ENCODE peak calls at places on chromosomes 3 and 15, in ten cellular contexts. I is mesothelial cell of epicardium, J is tibial artery, M is fibroblast of the aortic adventitia, E is HFF-Myc, F is neural progenitor cell, Y is nephron progenitor cell, N is fibroblast of mammary gland, T is lung, B is dorsolateral prefrontal cortex. S is an unnamed sample.

GRCh38 chr3:187263270-187263669 is 28.3 kb downstream of the MASP1 start:
- DNase-seq in I (no peak), E (no peak), Y (no peak), J (no peak), F (no peak), T (no peak), N (peak; percentile 68), M (peak; percentile 43), B (no peak), S (no peak)

GRCh38 chr3:71468311-71469130 is 115.0 kb downstream of the FOXP1 start:
- DNase-seq in N (no peak), T (no peak), E (no peak), M (peak; percentile 23), J (no peak), Y (no peak), I (no peak), F (no peak), B (no peak), S (no peak)

GRCh38 chr3:147793841-147794240 is 384.7 kb downstream of the ZIC1 start:
- DNase-seq in I (no peak), N (peak; percentile 29), J (no peak), E (no peak), T (no peak), B (no peak), F (no peak), Y (no peak), M (peak; percentile 57), S (no peak)

GRCh38 chr3:107249132-107249531 is 128.1 kb upstream of the CCDC54 start:
- DNase-seq in E (no peak), I (no peak), F (no peak), T (no peak), Y (no peak), N (no peak), M (no peak), J (no peak), B (no peak), S (no peak)

GRCh38 chr3:157512534-157512933 is 9.3 kb upstream of the VEPH1 start:
- DNase-seq in Y (no peak), N (no peak), E (no peak), T (no peak), B (no peak), J (no peak), F (no peak), M (no peak), I (no peak), S (no peak)

GRCh38 chr15:34436956-34437442 is 609 bp downstream of the GOLGA8A start:
- DNase-seq in N (peak; percentile 12), E (no peak), B (no peak), Y (peak; percentile 67), J (no peak), T (no peak), F (peak; percentile 82), M (peak; percentile 25), I (no peak), S (peak; percentile 75)

GRCh38 chr3:34258271-34259015 is 460.0 kb downstream of the PDCD6IP start:
- DNase-seq in B (no peak), N (no peak), F (no peak), Y (no peak), J (no peak), T (no peak), E (no peak), M (no peak), I (no peak), S (no peak)

GRCh38 chr15:25053000-25053815 is 98.4 kb downstream of the SNRPN start:
- DNase-seq in J (peak; percentile 46), E (no peak), B (peak; percentile 28), M (no peak), I (peak; percentile 2), T (peak; percentile 24), N (no peak), Y (no peak), F (no peak), S (peak; percentile 54)

GRCh38 chr3:196596355-196596754 is 27.9 kb downstream of the FBXO45 start:
- DNase-seq in E (no peak), Y (no peak), I (no peak), T (no peak), B (no peak), F (no peak), J (no peak), M (no peak), N (no peak), S (no peak)

GRCh38 chr3:183583331-183584245 is 28.1 kb upstream of the KLHL6 start:
- DNase-seq in B (no peak), Y (no peak), M (no peak), E (no peak), I (no peak), T (no peak), F (peak; percentile 9), J (no peak), N (no peak), S (no peak)

GRCh38 chr3:22585504-22585903 is 617.6 kb upstream of the UBE2E2 start:
- DNase-seq in I (no peak), Y (no peak), N (peak; percentile 63), B (no peak), T (no peak), M (no peak), E (peak; percentile 1), F (no peak), J (no peak), S (no peak)

GRCh38 chr15:100651253-100651652 is 48.9 kb downstream of the ASB7 start:
- DNase-seq in Y (no peak), F (no peak), T (no peak), I (no peak), J (no peak), E (no peak), M (peak; percentile 16), B (no peak), N (peak; percentile 66), S (no peak)

GRCh38 chr15:90021108-90021507 is 20.0 kb downstream of the ZNF710 start:
- DNase-seq in N (no peak), I (no peak), J (no peak), T (no peak), E (no peak), M (no peak), B (no peak), F (no peak), Y (no peak), S (no peak)

GRCh38 chr15:90022905-90023700 is 22.0 kb downstream of the ZNF710 start:
- DNase-seq in I (no peak), B (no peak), Y (no peak), F (no peak), J (peak; percentile 15), N (no peak), E (no peak), M (no peak), T (no peak), S (no peak)

GRCh38 chr15:90020041-90020735 is 19.1 kb downstream of the ZNF710 start:
- DNase-seq in B (no peak), J (peak; percentile 69), T (no peak), N (no peak), E (no peak), M (no peak), Y (no peak), I (no peak), F (no peak), S (no peak)

GRCh38 chr15:90024406-90024805 is 23.3 kb downstream of the ZNF710 start:
- DNase-seq in I (no peak), J (peak; percentile 31), E (no peak), N (no peak), M (no peak), T (no peak), B (no peak), F (no peak), Y (no peak), S (no peak)

DNA sequence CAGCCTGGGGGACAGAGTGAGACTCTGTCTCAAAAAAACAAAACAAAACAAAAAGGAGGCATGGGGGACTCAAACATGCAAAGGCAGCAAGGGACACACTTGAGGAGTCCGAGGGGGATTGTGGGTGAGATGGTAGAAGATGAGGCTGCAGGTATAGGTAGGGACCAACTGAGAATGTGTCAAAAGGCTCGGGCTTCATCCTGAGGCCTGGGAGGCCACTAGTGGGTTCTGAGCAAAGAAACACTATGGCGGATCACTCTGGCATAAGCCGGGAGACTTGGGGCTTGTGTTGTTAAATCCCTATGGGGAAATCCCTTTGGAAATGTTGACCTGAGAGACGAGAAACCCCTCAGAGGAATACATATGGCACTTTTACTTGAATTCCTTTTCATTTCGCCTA is 21.2 kb downstream of the ZNF710 start:
- DNase-seq in F (no peak), E (no peak), B (no peak), N (no peak), J (no peak), Y (no peak), M (no peak), I (no peak), T (no peak), S (no peak)
- TF ChIP-seq CTCF in F (no peak), E (no peak), B (no peak), N (no peak), J (no peak), Y (no peak), M (no peak), I (no peak), T (no peak), S (no peak)

DNA sequence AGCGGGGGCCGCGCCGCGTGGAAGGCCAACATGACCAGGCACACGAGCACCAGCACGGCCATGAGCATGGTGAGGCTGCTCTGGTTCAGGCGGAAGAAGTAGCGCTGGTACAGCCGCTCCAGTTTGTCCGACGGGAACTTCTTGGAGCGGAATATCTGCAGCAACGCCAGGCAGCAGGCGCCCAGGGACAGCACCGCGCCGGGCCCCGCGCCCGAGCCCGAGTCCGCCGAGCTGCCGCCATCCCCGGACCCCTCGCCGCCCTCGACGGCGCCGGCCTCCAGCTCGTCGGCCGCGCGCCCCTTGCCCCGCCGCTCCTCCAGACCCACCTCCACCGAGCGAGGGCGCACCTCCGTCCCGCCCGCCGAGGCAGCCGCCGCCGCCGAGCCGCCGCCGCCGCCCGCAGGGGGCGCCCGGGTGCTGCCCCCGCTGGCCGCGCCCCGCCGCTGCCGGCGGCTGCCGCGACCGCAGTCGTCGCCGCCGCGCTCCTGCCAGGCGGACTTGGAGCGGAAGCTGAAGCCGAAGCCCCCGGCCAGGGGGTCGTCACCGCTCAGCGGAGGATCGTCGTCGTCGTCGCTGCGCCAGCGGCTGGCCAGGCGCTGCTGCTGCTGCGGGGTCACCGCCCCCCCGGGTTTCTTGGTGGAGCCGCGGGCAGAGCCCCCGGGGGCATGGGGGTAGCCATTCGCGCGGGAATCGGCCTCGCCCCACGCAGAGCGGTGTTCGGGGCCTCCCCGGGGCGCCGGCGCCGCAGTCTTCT is 964 bp downstream of the ADCY5 start:
- DNase-seq in N (no peak), T (no peak), F (peak; percentile 82), I (no peak), J (no peak), Y (peak; percentile 72), E (no peak), B (no peak), M (no peak), S (peak; percentile 76)
- TF ChIP-seq CTCF in N (no peak), T (no peak), F (peak; percentile 35), I (no peak), J (no peak), Y (no peak), E (no peak), B (no peak), M (no peak), S (peak; percentile 56)

GRCh38 chr3:86180696-86181095 is 810.3 kb downstream of the VGLL3 start:
- DNase-seq in F (peak; percentile 39), E (no peak), M (no peak), I (no peak), B (no peak), T (no peak), N (no peak), J (no peak), Y (no peak), S (no peak)
- TF ChIP-seq CTCF in F (peak; percentile 30), E (no peak), M (no peak), I (no peak), B (no peak), T (no peak), N (no peak), J (no peak), Y (peak; percentile 15), S (peak; percentile 26)

GRCh38 chr3:74630602-74631001 is 16.1 kb upstream of the CNTN3 start:
- DNase-seq in F (no peak), T (no peak), E (no peak), N (peak; percentile 65), Y (no peak), B (no peak), J (no peak), I (no peak), M (peak; percentile 74), S (no peak)
- TF ChIP-seq CTCF in F (peak; percentile 34), T (no peak), E (no peak), N (peak; percentile 58), Y (no peak), B (peak; percentile 48), J (no peak), I (no peak), M (peak; percentile 56), S (peak; percentile 57)